ENCODE peak calls at places on chromosome 5, in eight cellular contexts. R is neural progenitor cell, P is PC-9, G is choroid plexus epithelial cell, H is dorsolateral prefrontal cortex, W is natural killer cell, Y is body of pancreas, D is foreskin fibroblast. S is an unnamed sample.

GRCh38 chr5:150320048-150320555 is 17.4 kb upstream of the ARSI start:
- DNase-seq in G (peak; percentile 89), D (peak; percentile 84), Y (peak; percentile 64), R (peak; percentile 53), W (no peak), H (peak; percentile 59), P (peak; percentile 99), S (no peak)

GRCh38 chr5:172114875-172115422 is 73.1 kb downstream of the STK10 start:
- DNase-seq in G (no peak), W (peak; percentile 69), P (no peak), Y (no peak), D (no peak), H (no peak), R (no peak), S (no peak)

GRCh38 chr5:176744584-176744965 is 65.8 kb upstream of the UNC5A start:
- DNase-seq in P (no peak), D (no peak), H (peak; percentile 31), G (peak; percentile 7), R (peak; percentile 53), W (no peak), Y (no peak), S (no peak)

GRCh38 chr5:169169786-169170185 is 131.2 kb downstream of the SLIT3 start:
- DNase-seq in Y (no peak), P (no peak), G (no peak), W (no peak), H (no peak), R (no peak), D (no peak), S (no peak)

GRCh38 chr5:39072915-39073758 is 1.1 kb downstream of the RICTOR start:
- DNase-seq in R (peak; percentile 63), D (peak; percentile 18), H (peak; percentile 48), W (peak; percentile 72), Y (peak; percentile 64), G (peak; percentile 52), P (peak; percentile 71), S (peak; percentile 33)

GRCh38 chr5:23089316-23089715 is 236.2 kb upstream of the CDH12 start:
- DNase-seq in G (no peak), R (no peak), W (no peak), P (no peak), H (peak; percentile 55), Y (no peak), D (no peak), S (no peak)

GRCh38 chr5:96844476-96844990 is 31.8 kb upstream of the ERAP2 start:
- DNase-seq in D (peak; percentile 30), Y (no peak), R (no peak), W (no peak), P (no peak), H (no peak), G (peak; percentile 54), S (no peak)

GRCh38 chr5:97838214-97838613 is 655.2 kb upstream of the RIOK2 start:
- DNase-seq in Y (no peak), H (no peak), P (peak; percentile 70), R (no peak), D (peak; percentile 85), G (peak; percentile 97), W (no peak), S (no peak)

GRCh38 chr5:170273968-170274710 is 23.4 kb downstream of the LCP2 start:
- DNase-seq in Y (no peak), D (no peak), G (peak; percentile 40), W (no peak), H (no peak), P (no peak), R (peak; percentile 55), S (no peak)

GRCh38 chr5:151041577-151042268 is 21.3 kb downstream of the GPX3 start:
- DNase-seq in Y (no peak), P (peak; percentile 78), G (no peak), D (no peak), W (no peak), R (no peak), H (no peak), S (no peak)

GRCh38 chr5:112004867-112005532 is 248.0 kb upstream of the NREP start:
- DNase-seq in W (no peak), P (no peak), G (peak; percentile 62), H (no peak), R (no peak), D (peak; percentile 83), Y (no peak), S (no peak)

GRCh38 chr5:106521701-106522100 is 1149.0 kb downstream of the EFNA5 start:
- DNase-seq in R (no peak), Y (no peak), G (peak; percentile 81), P (no peak), H (peak; percentile 42), W (no peak), D (peak; percentile 79), S (no peak)

GRCh38 chr5:149497357-149497756 is 53.9 kb downstream of the CSNK1A1 start:
- DNase-seq in G (peak; percentile 95), R (no peak), W (no peak), P (no peak), D (peak; percentile 70), Y (no peak), H (no peak), S (no peak)

GRCh38 chr5:80713640-80714039 is 58.9 kb upstream of the DHFR start:
- DNase-seq in W (no peak), Y (no peak), G (no peak), D (no peak), H (no peak), P (no peak), R (no peak), S (no peak)

GRCh38 chr5:38329132-38329715 is 70.9 kb downstream of the EGFLAM start:
- DNase-seq in R (peak; percentile 20), P (peak; percentile 5), D (peak; percentile 14), W (no peak), G (peak; percentile 28), Y (no peak), H (no peak), S (no peak)

GRCh38 chr5:16574789-16575785 is 41.7 kb downstream of the RETREG1 start:
- DNase-seq in W (no peak), D (peak; percentile 67), R (peak; percentile 46), H (peak; percentile 72), P (no peak), G (peak; percentile 84), Y (peak; percentile 17), S (no peak)

GRCh38 chr5:79133121-79133656 is 21.6 kb downstream of the BHMT start:
- DNase-seq in H (no peak), W (no peak), R (peak; percentile 52), D (peak; percentile 9), Y (no peak), P (peak; percentile 40), G (peak; percentile 74), S (no peak)

GRCh38 chr5:83595217-83595616 is 123.7 kb downstream of the VCAN start:
- DNase-seq in W (no peak), H (no peak), D (no peak), Y (no peak), G (peak; percentile 34), R (no peak), P (no peak), S (no peak)

GRCh38 chr5:91101777-91102379 is 281.2 kb downstream of the ARRDC3 start:
- DNase-seq in P (peak; percentile 61), G (peak; percentile 94), D (peak; percentile 72), R (peak; percentile 88), Y (peak; percentile 64), H (peak; percentile 56), W (peak; percentile 49), S (peak; percentile 25)

GRCh38 chr5:944992-945685 is 52.5 kb downstream of the TRIP13 start:
- DNase-seq in R (no peak), G (no peak), Y (no peak), H (no peak), P (no peak), D (no peak), W (no peak), S (no peak)

GRCh38 chr5:5777013-5777412 is 354.5 kb downstream of the ICE1 start:
- DNase-seq in W (no peak), P (no peak), H (no peak), R (no peak), D (no peak), G (no peak), Y (no peak), S (no peak)

DNA sequence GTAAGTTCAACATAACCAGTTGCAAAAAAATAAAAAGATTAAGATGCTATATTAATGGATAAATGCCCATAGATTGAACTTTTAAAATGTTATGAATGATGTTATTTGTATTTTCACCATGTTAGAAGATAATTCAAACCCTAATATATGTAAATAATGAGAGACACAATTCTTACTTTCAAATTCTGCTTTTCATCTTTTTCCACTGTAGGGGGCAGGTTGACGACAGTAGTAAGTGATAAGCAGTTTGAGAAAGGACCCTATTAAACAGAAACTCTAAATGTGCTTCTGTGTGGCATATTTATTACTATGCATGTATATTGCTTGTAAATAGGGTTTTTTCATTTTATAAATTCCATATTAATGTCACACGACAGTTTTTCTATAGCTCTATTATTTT is 591.1 kb downstream of the SEMA5A start:
- DNase-seq in W (no peak), Y (no peak), R (no peak), H (no peak), G (peak; percentile 49), P (no peak), D (no peak), S (no peak)
- TF ChIP-seq CTCF in W (no peak), Y (no peak), R (no peak), H (no peak), G (peak; percentile 50), P (peak; percentile 20), D (peak; percentile 16), S (no peak)

DNA sequence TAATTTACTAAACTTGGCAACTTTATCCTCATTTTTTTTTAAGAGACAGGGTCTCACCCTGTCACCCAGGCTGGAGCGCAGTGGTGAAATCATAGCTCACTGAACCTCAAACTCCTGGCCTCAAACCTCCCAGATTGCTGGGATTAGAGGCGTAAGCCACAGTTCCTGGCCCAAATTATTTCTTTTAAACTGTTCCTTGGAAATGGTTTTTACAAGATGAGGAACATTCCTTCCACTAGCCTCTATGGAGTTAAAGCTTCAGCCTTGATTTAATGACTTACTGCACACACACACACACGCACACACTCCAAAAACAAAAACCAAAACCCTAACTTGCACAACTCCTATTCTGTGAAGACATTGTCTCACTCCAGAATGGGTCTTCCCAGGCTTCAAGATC is 77.2 kb upstream of the TARS1 start:
- DNase-seq in W (no peak), R (no peak), Y (peak; percentile 6), D (no peak), P (no peak), H (no peak), G (peak; percentile 12), S (no peak)
- TF ChIP-seq CTCF in W (no peak), R (no peak), Y (no peak), D (no peak), P (no peak), H (no peak), G (no peak), S (no peak)

DNA sequence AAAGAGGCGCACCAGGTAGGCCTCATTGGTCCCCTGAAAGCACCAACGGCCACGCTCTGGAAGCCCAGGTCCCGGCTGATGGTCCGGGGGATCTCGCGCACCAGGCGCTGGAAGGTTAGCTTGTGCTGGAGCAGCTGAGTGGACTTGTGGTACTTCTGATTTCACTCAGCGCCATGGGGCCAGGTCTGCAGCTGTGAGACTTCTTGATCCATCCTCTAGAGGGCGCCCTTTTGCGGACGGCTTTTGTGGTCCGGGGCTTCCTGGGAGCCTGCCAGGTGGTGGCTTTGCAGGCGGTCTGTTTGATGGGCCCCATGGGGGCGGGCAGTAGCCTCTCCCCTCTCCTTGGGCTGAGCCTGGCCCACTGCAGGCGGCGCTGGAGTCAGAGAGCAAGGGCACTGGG is 10.4 kb downstream of the TAF11L12 start:
- DNase-seq in H (no peak), G (no peak), P (no peak), R (no peak), Y (no peak), W (no peak), D (no peak), S (no peak)
- TF ChIP-seq CTCF in H (no peak), G (no peak), P (peak; percentile 49), R (peak; percentile 48), Y (no peak), W (no peak), D (no peak), S (peak; percentile 21)

GRCh38 chr5:10162468-10162867 is 87.2 kb downstream of the ATPSCKMT start:
- DNase-seq in R (peak; percentile 13), P (no peak), W (no peak), G (no peak), D (no peak), Y (no peak), H (no peak), S (no peak)
- TF ChIP-seq CTCF in R (no peak), P (no peak), W (no peak), G (no peak), D (no peak), Y (no peak), H (no peak), S (no peak)